ENCODE peak calls at places on chromosomes 4 and X, in seven cellular contexts. X is PC-3; H is AG04450; I is HepG2; E is heart left ventricle; D is CD8-positive, alpha-beta T cell; U is ovary. Q is an unnamed sample.

GRCh38 chrX:106415276-106415895 is 196.4 kb upstream of the RADX start:
- DNase-seq in X (peak; percentile 50), H (no peak), I (peak; percentile 5), E (no peak), D (peak; percentile 6), U (no peak), Q (no peak)

GRCh38 chrX:12751887-12752286 is 39.3 kb upstream of the PRPS2 start:
- DNase-seq in X (no peak), H (no peak), I (no peak), E (no peak), D (no peak), U (no peak), Q (no peak)

GRCh38 chr4:128468485-128468989 is 180.9 kb upstream of the PGRMC2 start:
- DNase-seq in X (peak; percentile 83), H (peak; percentile 92), I (no peak), E (peak; percentile 49), D (no peak), U (peak; percentile 67), Q (no peak)

GRCh38 chr4:101037938-101038413 is 309.4 kb downstream of the PPP3CA start:
- DNase-seq in X (no peak), H (no peak), I (no peak), E (no peak), D (no peak), U (no peak), Q (no peak)

GRCh38 chr4:177461606-177462005 is 19.4 kb upstream of the AGA start:
- DNase-seq in X (no peak), H (no peak), I (no peak), E (no peak), D (no peak), U (no peak), Q (no peak)

GRCh38 chrX:63050225-63050624 is 300.9 kb downstream of the SPIN4 start:
- DNase-seq in X (peak; percentile 37), H (no peak), I (no peak), E (no peak), D (no peak), U (no peak), Q (no peak)

GRCh38 chr4:23165669-23166068 is 472.9 kb downstream of the GBA3 start:
- DNase-seq in X (no peak), H (no peak), I (no peak), E (no peak), D (no peak), U (no peak), Q (no peak)

GRCh38 chr4:74640111-74640903 is 154.0 kb downstream of the BTC start:
- DNase-seq in X (peak; percentile 46), H (peak; percentile 86), I (no peak), E (no peak), D (no peak), U (no peak), Q (no peak)

GRCh38 chr4:48565362-48566083 is 75.5 kb downstream of the ZAR1 start:
- DNase-seq in X (no peak), H (no peak), I (no peak), E (no peak), D (no peak), U (no peak), Q (no peak)

GRCh38 chr4:188867796-188868195 is 728.6 kb downstream of the TRIML1 start:
- DNase-seq in X (no peak), H (no peak), I (no peak), E (no peak), D (no peak), U (no peak), Q (no peak)

GRCh38 chr4:21830272-21830671 is 118.3 kb downstream of the KCNIP4 start:
- DNase-seq in X (no peak), H (no peak), I (no peak), E (no peak), D (no peak), U (no peak), Q (no peak)

GRCh38 chrX:1385251-1385794 is 6.6 kb downstream of the SLC25A6 start:
- DNase-seq in X (no peak), H (no peak), I (no peak), E (no peak), D (no peak), U (no peak), Q (peak; percentile 48)

GRCh38 chr4:41575207-41575606 is 37.2 kb downstream of the LIMCH1 start:
- DNase-seq in X (peak; percentile 82), H (no peak), I (no peak), E (no peak), D (no peak), U (no peak), Q (no peak)

GRCh38 chrX:121161501-121161933 is 114.1 kb downstream of the GLUD2 start:
- DNase-seq in X (no peak), H (no peak), I (no peak), E (no peak), D (no peak), U (no peak), Q (no peak)

GRCh38 chr4:101229116-101229515 is 118.2 kb downstream of the PPP3CA start:
- DNase-seq in X (no peak), H (no peak), I (no peak), E (no peak), D (no peak), U (no peak), Q (no peak)

GRCh38 chr4:123536225-123536624 is 139.6 kb downstream of the SPRY1 start:
- DNase-seq in X (no peak), H (no peak), I (no peak), E (no peak), D (no peak), U (no peak), Q (no peak)

GRCh38 chr4:72858328-72858727 is 211.2 kb downstream of the COX18 start:
- DNase-seq in X (peak; percentile 79), H (peak; percentile 65), I (no peak), E (no peak), D (no peak), U (no peak), Q (no peak)

GRCh38 chrX:119887721-119888425 is 7.8 kb upstream of the AKAP14 start:
- DNase-seq in X (peak; percentile 81), H (no peak), I (peak; percentile 54), E (peak; percentile 43), D (peak; percentile 57), U (peak; percentile 24), Q (peak; percentile 68)

DNA sequence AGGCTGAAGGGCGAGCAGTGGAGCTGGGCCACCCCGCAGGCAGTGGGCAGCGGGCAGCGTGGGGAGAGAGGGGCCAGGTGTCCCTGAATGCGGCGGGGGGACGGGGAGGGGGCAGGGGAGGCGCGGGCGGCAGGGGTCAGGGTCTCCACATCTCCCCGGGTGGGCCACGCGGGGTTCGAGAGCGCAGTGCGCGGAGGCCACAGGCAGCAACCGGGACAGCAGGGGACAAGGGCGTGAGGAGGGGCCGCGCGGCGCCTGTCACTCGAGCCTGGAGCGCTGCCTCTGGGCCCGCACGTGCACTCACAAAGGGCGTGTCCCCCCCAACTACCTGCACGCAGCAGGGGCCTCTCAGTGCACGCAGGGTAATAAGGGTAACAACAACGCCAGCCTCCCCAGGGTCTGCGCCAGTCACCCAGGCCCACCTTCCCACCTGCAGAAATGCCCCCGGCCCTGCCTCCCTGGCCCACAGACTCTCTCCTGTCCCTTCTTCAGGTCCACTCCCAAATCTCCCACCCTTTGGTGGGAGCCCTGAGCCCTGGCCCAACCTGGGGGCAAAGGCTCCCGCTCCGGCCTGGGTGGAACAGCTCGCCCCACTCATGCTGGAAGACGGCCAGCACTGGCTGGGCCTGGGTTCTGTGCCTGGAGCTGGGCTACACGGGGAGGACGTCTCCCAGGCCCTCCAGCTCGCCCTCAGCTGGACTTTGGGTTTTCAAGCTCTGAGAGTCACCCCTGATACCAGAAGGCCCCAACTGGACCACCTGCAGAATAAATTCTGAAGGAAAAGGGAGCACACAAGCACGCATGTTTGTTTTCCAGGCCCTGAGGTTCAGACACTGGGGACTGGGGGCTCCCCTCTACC is 53.2 kb downstream of the ZFYVE28 start:
- DNase-seq in X (peak; percentile 2), H (no peak), I (no peak), E (no peak), D (peak; percentile 27), U (no peak), Q (no peak)
- H3K4me3 ChIP-seq in X (peak overlapping the region; percentile 65), H (peak overlapping the region; percentile 64), I (no peak overlapping the region), E (peak overlapping the region; percentile 37), D (peak overlapping the region; percentile 74), U (peak overlapping the region; percentile 49), Q (peak overlapping the region; percentile 22)

GRCh38 chr4:118991686-118992085 is 103.0 kb downstream of the SYNPO2 start:
- DNase-seq in X (no peak), H (no peak), I (no peak), E (no peak), D (no peak), U (no peak), Q (no peak)

GRCh38 chr4:118989098-118990080 is 100.7 kb downstream of the SYNPO2 start:
- DNase-seq in X (peak; percentile 94), H (no peak), I (no peak), E (no peak), D (no peak), U (no peak), Q (no peak)

GRCh38 chr4:118994030-118994429 is 105.4 kb downstream of the SYNPO2 start:
- DNase-seq in X (no peak), H (peak; percentile 87), I (no peak), E (no peak), D (no peak), U (peak; percentile 68), Q (no peak)

GRCh38 chr4:118993329-118993728 is 104.7 kb downstream of the SYNPO2 start:
- DNase-seq in X (no peak), H (no peak), I (no peak), E (no peak), D (no peak), U (no peak), Q (no peak)

DNA sequence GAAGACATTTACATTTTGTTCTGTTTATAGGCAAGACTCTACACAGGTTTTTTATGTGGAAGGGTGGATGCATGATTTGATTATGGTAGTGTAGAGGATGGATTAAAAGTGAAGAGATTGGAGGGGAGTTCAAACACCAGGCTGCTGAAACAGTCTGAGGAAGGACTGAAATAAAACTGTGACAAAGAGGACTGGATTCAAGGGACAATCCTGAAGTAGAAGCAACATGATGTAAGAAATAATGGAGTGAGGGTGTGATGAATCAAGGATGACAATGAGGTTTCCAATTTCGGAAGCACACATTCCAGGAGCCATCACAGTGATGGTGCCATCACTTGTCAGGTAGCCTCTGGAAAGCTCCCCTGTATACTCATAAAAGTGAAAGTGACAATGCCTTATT is 103.5 kb downstream of the SYNPO2 start:
- DNase-seq in X (no peak), H (no peak), I (no peak), E (no peak), D (no peak), U (no peak), Q (no peak)
- H3K27ac ChIP-seq in X (no peak overlapping the region), H (no peak overlapping the region), I (no peak overlapping the region), E (peak overlapping the region; percentile 87), D (no peak overlapping the region), U (no peak overlapping the region), Q (no peak overlapping the region)

GRCh38 chrX:154323537-154323936 is 27.9 kb downstream of the TKTL1 start:
- DNase-seq in X (no peak), H (no peak), I (no peak), E (no peak), D (no peak), U (no peak), Q (no peak)
- H3K27me3 ChIP-seq in X (peaks cover 41% of the 10 kb centered on the region), H (peaks cover 37% of the 10 kb centered on the region), I (no peaks in the 10 kb centered on the region), E (no peaks in the 10 kb centered on the region), D (no peaks in the 10 kb centered on the region), U (no peaks in the 10 kb centered on the region), Q (no peaks in the 10 kb centered on the region)

GRCh38 chr4:184313058-184313709 is 95.5 kb upstream of the ENPP6 start:
- DNase-seq in X (no peak), H (no peak), I (no peak), E (no peak), D (no peak), U (no peak), Q (no peak)
- H3K4me3 ChIP-seq in X (no peak overlapping the region), H (no peak overlapping the region), I (no peak overlapping the region), E (no peak overlapping the region), D (no peak overlapping the region), U (no peak overlapping the region), Q (no peak overlapping the region)

Q was measured in right cardiac atrium.